ENCODE peak calls at places on chromosomes 6 and 20, in four cellular contexts. One of them, this sample, is unnamed.

GRCh38 chr20:45010399-45010828 is 44.1 kb downstream of the STK4 start:
- DNase-seq in AG04450: peak; percentile 61
- DNase-seq in hypothalamus: no peak
- DNase-seq in activated T-cell treated with anti-CD3 and anti-CD28 coated beads for 1 hour: no peak
- DNase-seq in this sample: no peak

GRCh38 chr6:110474500-110474899 is 1.9 kb downstream of the SLC22A16 start:
- DNase-seq in AG04450: no peak
- DNase-seq in hypothalamus: no peak
- DNase-seq in activated T-cell treated with anti-CD3 and anti-CD28 coated beads for 1 hour: no peak
- DNase-seq in this sample: no peak

GRCh38 chr20:31751126-31751525 is 12.0 kb downstream of the TPX2 start:
- DNase-seq in AG04450: peak; percentile 78
- DNase-seq in hypothalamus: no peak
- DNase-seq in activated T-cell treated with anti-CD3 and anti-CD28 coated beads for 1 hour: no peak
- DNase-seq in this sample: no peak

GRCh38 chr6:105301072-105301503 is 101.8 kb downstream of the PREP start:
- DNase-seq in AG04450: no peak
- DNase-seq in hypothalamus: no peak
- DNase-seq in activated T-cell treated with anti-CD3 and anti-CD28 coated beads for 1 hour: no peak
- DNase-seq in this sample: no peak

GRCh38 chr6:130676077-130676772 is 151.0 kb upstream of the SMLR1 start:
- DNase-seq in AG04450: no peak
- DNase-seq in hypothalamus: no peak
- DNase-seq in activated T-cell treated with anti-CD3 and anti-CD28 coated beads for 1 hour: no peak
- DNase-seq in this sample: no peak

GRCh38 chr6:142047934-142048592 is 84.7 kb upstream of the GJE1 start:
- DNase-seq in AG04450: no peak
- DNase-seq in hypothalamus: no peak
- DNase-seq in activated T-cell treated with anti-CD3 and anti-CD28 coated beads for 1 hour: no peak
- DNase-seq in this sample: no peak

GRCh38 chr6:73455865-73456629 is 4.0 kb upstream of the CGAS start:
- DNase-seq in AG04450: no peak
- DNase-seq in hypothalamus: no peak
- DNase-seq in activated T-cell treated with anti-CD3 and anti-CD28 coated beads for 1 hour: no peak
- DNase-seq in this sample: no peak

GRCh38 chr6:157514659-157515496 is 133.9 kb downstream of the ZDHHC14 start:
- DNase-seq in AG04450: no peak
- DNase-seq in hypothalamus: no peak
- DNase-seq in activated T-cell treated with anti-CD3 and anti-CD28 coated beads for 1 hour: no peak
- DNase-seq in this sample: no peak

GRCh38 chr6:150485559-150486517 is 113.8 kb upstream of the PLEKHG1 start:
- DNase-seq in AG04450: no peak
- DNase-seq in hypothalamus: no peak
- DNase-seq in activated T-cell treated with anti-CD3 and anti-CD28 coated beads for 1 hour: no peak
- DNase-seq in this sample: no peak

GRCh38 chr6:17454316-17455005 is 61.1 kb downstream of the CAP2 start:
- DNase-seq in AG04450: peak; percentile 57
- DNase-seq in hypothalamus: no peak
- DNase-seq in activated T-cell treated with anti-CD3 and anti-CD28 coated beads for 1 hour: no peak
- DNase-seq in this sample: no peak

GRCh38 chr6:159931112-159931511 is 37.8 kb upstream of the IGF2R start:
- DNase-seq in AG04450: no peak
- DNase-seq in hypothalamus: no peak
- DNase-seq in activated T-cell treated with anti-CD3 and anti-CD28 coated beads for 1 hour: no peak
- DNase-seq in this sample: no peak

GRCh38 chr6:142845143-142845571 is 99.8 kb downstream of the HIVEP2 start:
- DNase-seq in AG04450: no peak
- DNase-seq in hypothalamus: no peak
- DNase-seq in activated T-cell treated with anti-CD3 and anti-CD28 coated beads for 1 hour: no peak
- DNase-seq in this sample: no peak

GRCh38 chr20:23163562-23163961 is 77.4 kb upstream of the CD93 start:
- DNase-seq in AG04450: no peak
- DNase-seq in hypothalamus: no peak
- DNase-seq in activated T-cell treated with anti-CD3 and anti-CD28 coated beads for 1 hour: no peak
- DNase-seq in this sample: no peak

GRCh38 chr6:31114540-31114876 is at the start of gene PSORS1C1:
- DNase-seq in AG04450: peak; percentile 80
- DNase-seq in hypothalamus: peak; percentile 50
- DNase-seq in activated T-cell treated with anti-CD3 and anti-CD28 coated beads for 1 hour: no peak
- DNase-seq in this sample: peak; percentile 90

GRCh38 chr6:35318200-35318844 is 20.7 kb downstream of the DEF6 start:
- DNase-seq in AG04450: peak; percentile 27
- DNase-seq in hypothalamus: peak; percentile 87
- DNase-seq in activated T-cell treated with anti-CD3 and anti-CD28 coated beads for 1 hour: no peak
- DNase-seq in this sample: no peak